ENCODE peak calls at places on chromosome 2, in ten cellular contexts. O, W, J, C, P, L, H, M, K and F are unnamed samples.

GRCh38 chr2:231245253-231246094 is 47.0 kb downstream of the ARMC9 start:
- DNase-seq in K (no peak), J (peak), O (no peak), L (no peak), H (peak), W (no peak), C (no peak), P (no peak), M (no peak), F (peak)

GRCh38 chr2:232341061-232341738 is 37.4 kb upstream of the ALPP start:
- DNase-seq in J (no peak), P (no peak), C (no peak), K (no peak), H (no peak), W (no peak), L (peak), O (no peak), M (peak), F (no peak)

GRCh38 chr2:159381574-159381973 is 95.1 kb upstream of the WDSUB1 start:
- DNase-seq in J (no peak), K (no peak), H (no peak), P (peak), M (no peak), O (no peak), C (no peak), L (no peak), W (peak), F (no peak)

GRCh38 chr2:133948610-133949290 is 305.1 kb upstream of the MGAT5 start:
- DNase-seq in J (no peak), W (no peak), P (no peak), C (no peak), M (no peak), O (no peak), L (no peak), K (no peak), H (no peak), F (no peak)

GRCh38 chr2:24613154-24613814 is 122.2 kb downstream of the NCOA1 start:
- DNase-seq in M (no peak), J (no peak), L (no peak), C (no peak), W (peak), P (peak), H (peak), K (peak), O (no peak), F (no peak)

GRCh38 chr2:85430780-85431601 is 12.5 kb downstream of the SH2D6 start:
- DNase-seq in L (no peak), M (no peak), J (no peak), C (no peak), O (no peak), K (no peak), H (no peak), P (no peak), W (no peak), F (no peak)

GRCh38 chr2:25161055-25161781 is 7.2 kb downstream of the POMC start:
- DNase-seq in O (no peak), K (no peak), C (no peak), H (peak), M (peak), P (no peak), L (peak), J (peak), W (no peak), F (peak)

GRCh38 chr2:166867874-166868514 is 20.3 kb upstream of the XIRP2 start:
- DNase-seq in M (no peak), L (no peak), P (no peak), J (no peak), W (no peak), K (no peak), C (no peak), O (no peak), H (no peak), F (no peak)

GRCh38 chr2:194182888-194183287 is 1474.1 kb upstream of the SLC39A10 start:
- DNase-seq in K (no peak), M (no peak), J (no peak), C (no peak), W (no peak), P (no peak), H (no peak), L (no peak), O (no peak), F (no peak)

GRCh38 chr2:31269087-31269486 is 35.1 kb downstream of the EHD3 start:
- DNase-seq in H (no peak), C (no peak), O (no peak), K (no peak), M (no peak), W (no peak), L (no peak), J (no peak), P (no peak), F (no peak)
- TF ChIP-seq POLR2AphosphoS5 in H (no peak), C (no peak), O (no peak), K (no peak), M (no peak), W (no peak), L (no peak), J (no peak), P (no peak), F (no peak)

DNA sequence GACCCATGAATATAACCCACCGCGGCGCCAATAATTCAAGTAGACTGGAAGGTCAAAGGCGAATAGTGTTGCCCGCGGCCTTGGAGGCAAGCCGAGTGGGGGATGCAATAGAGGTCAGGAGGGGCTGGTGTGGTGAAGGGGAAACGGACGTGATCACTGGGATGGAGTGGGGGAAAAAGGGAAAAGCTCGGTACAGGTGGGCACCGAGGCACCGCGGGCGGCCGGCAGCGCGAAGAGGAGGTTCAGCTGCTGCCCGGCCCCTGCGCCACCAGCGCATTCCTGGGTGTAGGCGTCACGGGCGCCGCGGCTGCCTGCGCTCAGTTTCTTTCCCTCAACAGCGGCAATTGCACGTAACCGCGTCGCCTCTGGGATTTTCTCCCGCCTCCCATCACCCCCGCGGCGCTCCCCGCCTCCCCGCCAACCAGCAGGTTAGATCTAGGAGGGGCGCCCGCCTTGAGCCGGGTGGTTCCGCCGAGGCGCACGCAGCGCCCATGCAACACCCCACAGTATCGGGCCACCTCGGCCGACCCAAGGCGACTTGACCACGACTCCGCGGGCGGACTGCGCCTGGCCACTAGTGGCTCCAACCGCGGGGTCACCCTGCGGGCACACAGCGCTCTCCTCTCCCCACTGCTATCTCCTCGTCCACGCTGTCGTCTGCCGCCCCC is 1.5 kb downstream of the RND3 start:
- DNase-seq in L (peak), K (peak), O (peak), C (peak), W (no peak), M (peak), P (no peak), H (peak), J (peak), F (peak)
- TF ChIP-seq POLR2A in L (peak), K (no peak), O (peak), C (no peak), W (no peak), M (no peak), P (no peak), H (peak), J (peak), F (no peak)

GRCh38 chr2:6557737-6558136 is 308.0 kb downstream of the CMPK2 start:
- DNase-seq in P (no peak), W (no peak), M (no peak), H (no peak), L (no peak), C (no peak), J (no peak), O (no peak), K (no peak), F (no peak)
- H3K27ac ChIP-seq in P (no peak), W (no peak), M (no peak), H (no peak), L (no peak), C (no peak), J (no peak), O (no peak), K (peak), F (no peak)

DNA sequence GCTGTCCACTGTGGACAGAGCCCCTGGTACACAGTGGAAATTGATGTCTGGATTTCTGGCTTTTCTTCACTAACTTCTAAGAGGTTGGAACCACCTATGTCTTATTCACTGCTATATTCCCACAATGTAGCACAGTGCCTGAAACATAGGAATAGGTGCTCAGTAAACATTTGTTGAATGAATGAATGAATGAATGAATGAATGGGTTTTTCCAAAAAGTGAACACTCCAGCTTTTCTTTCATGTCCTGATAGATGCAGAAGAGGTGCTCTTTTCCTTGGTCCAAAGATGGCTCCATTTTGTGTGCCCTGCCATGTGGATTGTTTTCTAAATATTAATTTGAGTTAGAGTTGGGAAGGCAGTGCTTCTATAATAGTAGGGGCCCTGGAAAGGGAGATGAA is 124.1 kb downstream of the SP3 start:
- DNase-seq in H (no peak), K (no peak), C (no peak), J (no peak), P (no peak), M (no peak), W (no peak), O (no peak), L (no peak), F (no peak)
- TF ChIP-seq POLR2AphosphoS5 in H (no peak), K (no peak), C (no peak), J (no peak), P (no peak), M (no peak), W (no peak), O (no peak), L (no peak), F (no peak)

DNA sequence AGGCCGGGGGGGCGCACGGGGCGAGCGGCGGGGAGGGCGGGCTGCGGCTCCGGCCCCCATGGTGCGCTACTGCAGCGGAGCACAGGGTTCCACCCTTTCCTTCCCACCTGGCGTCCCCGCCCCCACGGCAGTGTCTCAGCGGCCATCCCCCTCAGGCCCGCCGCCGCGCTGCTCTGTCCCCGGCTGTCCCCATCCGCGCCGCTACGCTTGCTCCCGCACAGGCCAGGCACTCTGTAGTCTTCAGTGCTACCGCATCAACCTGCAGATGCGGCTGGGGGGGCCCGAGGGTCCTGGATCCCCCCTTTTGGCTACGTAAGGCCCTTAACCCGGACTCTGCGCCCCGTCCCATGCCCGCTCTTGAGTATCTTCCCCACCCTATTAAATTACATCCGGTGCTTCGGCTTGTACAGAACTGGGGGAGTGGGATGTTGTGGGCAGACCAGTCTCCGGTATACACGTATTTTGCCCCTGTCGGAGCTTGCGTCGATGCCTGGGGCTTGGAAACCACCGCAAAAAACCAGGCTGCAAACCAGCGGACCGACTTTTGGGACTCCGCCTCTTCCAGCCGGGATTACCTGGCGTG is 598 bp upstream of the WBP1 start:
- DNase-seq in C (peak), L (peak), K (no peak), O (peak), M (peak), P (peak), J (peak), H (no peak), W (no peak), F (peak)
- TF ChIP-seq POLR2A in C (peak), L (peak), K (peak), O (peak), M (peak), P (no peak), J (peak), H (no peak), W (peak), F (no peak)

DNA sequence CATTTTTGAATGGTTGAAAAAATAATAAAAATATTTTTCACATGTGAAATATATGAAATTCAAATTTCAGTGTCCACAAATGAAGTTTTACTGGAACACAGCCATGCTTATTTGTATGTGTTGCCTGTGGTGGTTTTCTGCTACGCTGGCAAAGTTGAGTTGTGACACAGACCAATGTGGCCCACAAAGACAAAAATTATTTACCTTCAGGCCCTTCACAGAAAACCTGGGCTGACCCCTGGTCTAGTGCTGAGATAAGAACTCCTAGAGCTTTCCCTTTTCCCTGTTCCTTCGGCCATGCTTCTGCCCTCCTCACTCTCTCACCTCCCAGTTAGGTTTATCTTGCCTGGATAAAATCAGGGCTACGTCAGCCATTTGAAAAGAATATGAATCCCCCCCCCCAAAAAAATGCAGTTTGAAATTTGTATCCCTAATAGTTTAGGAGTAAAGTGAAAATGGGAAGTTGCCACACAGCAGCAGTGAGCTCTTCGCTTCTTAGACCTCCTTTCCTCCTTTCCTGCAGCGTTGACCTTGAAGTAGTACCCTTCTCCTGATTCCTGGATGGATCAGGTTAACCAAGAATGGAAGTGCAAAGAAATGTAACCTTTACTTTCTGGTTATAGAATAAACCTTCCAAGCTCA is 91.0 kb downstream of the LIMS1 start:
- DNase-seq in H (no peak), L (no peak), K (no peak), W (no peak), M (no peak), P (no peak), O (no peak), J (no peak), C (no peak), F (no peak)
- H3K27ac ChIP-seq in H (no peak), L (peak), K (no peak), W (no peak), M (peak), P (no peak), O (no peak), J (no peak), C (no peak), F (peak)

DNA sequence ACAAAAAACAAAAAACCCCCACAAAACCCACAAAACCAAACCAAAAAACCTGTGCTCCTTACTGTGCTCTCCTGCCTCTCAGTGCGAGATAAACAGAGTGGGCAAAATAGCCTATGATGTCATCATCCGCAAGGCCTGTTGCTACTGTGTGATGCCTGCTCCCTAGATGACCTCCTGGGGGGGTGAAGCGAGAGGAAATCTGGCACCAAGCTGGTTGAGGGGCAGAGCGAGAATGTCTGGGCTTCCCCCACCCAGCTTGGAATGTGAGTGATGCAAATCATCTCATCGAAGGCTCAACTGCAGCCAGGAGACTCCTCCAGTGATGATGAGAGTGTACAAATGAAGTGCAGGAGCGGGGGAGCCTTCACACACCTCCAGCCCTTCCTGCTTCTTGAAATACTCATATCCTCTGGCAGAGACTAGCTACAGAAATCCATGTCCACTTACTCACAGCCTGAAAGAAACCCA is 57.7 kb upstream of the MAP4K3 start:
- DNase-seq in M (no peak), W (peak), P (no peak), H (peak), C (no peak), J (no peak), L (no peak), O (no peak), K (no peak), F (no peak)
- TF ChIP-seq POLR2AphosphoS5 in M (no peak), W (no peak), P (no peak), H (peak), C (no peak), J (no peak), L (no peak), O (no peak), K (no peak), F (peak)

DNA sequence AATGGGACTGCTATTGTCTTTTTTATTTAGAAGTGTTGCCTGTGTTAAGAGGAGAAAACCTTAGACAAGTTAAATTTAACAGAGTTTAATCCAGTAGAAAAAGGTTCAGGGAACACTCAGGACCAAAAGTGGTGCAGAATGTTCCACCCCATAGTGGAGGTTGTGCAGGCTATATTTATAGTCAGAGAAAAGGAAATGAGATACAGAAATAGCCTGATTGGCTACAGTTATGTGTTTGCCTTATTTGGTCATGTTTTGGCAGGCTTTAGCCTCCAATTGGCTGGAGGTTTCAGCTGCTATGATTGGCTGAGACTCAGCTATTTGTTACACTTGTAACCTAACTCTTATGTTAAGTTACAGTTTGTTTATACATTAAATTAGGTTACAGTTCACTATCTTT is 4.1 kb downstream of the STAMBP start:
- DNase-seq in J (no peak), C (no peak), W (no peak), K (no peak), M (no peak), O (no peak), L (no peak), H (peak), P (no peak), F (no peak)
- TF ChIP-seq POLR2A in J (peak), C (no peak), W (no peak), K (no peak), M (no peak), O (no peak), L (peak), H (no peak), P (no peak), F (no peak)

GRCh38 chr2:121736462-121737336 is at the start of gene NIFK:
- DNase-seq in P (peak), C (peak), J (peak), O (peak), H (peak), W (peak), L (peak), K (peak), M (peak), F (peak)
- H3K27ac ChIP-seq in P (peak), C (peak), J (peak), O (peak), H (peak), W (peak), L (peak), K (peak), M (peak), F (peak)